ENCODE peak calls at places on chromosomes 11 and 22, in seven cellular contexts. M, S, C, U, F, N and W are unnamed samples.

GRCh38 chr11:20293992-20294391 is 69.5 kb upstream of the HTATIP2 start:
- DNase-seq in M (no peak), S (no peak), C (no peak), U (no peak), F (no peak), N (no peak), W (no peak)

GRCh38 chr11:128931661-128932060 is 11.0 kb downstream of the TP53AIP1 start:
- DNase-seq in M (no peak), S (no peak), C (no peak), U (no peak), F (no peak), N (no peak), W (no peak)

GRCh38 chr22:49488943-49489342 is 338.7 kb downstream of the BRD1 start:
- DNase-seq in M (no peak), S (no peak), C (no peak), U (no peak), F (no peak), N (no peak), W (no peak)

GRCh38 chr11:68980776-68981065 is at the start of gene MRGPRD:
- DNase-seq in M (no peak), S (no peak), C (no peak), U (no peak), F (no peak), N (no peak), W (no peak)

GRCh38 chr22:18121436-18122253 is 11.0 kb downstream of the TUBA8 start:
- DNase-seq in M (no peak), S (no peak), C (no peak), U (no peak), F (no peak), N (no peak), W (no peak)

GRCh38 chr11:104946907-104947306 is 21.5 kb downstream of the CASP4 start:
- DNase-seq in M (peak), S (no peak), C (no peak), U (peak), F (peak), N (no peak), W (peak)

GRCh38 chr11:134574425-134574824 is 162.4 kb upstream of the B3GAT1 start:
- DNase-seq in M (no peak), S (no peak), C (no peak), U (no peak), F (no peak), N (no peak), W (no peak)

GRCh38 chr11:1330473-1330872 is 21.0 kb upstream of the TOLLIP start:
- DNase-seq in M (no peak), S (no peak), C (no peak), U (no peak), F (no peak), N (no peak), W (no peak)

GRCh38 chr11:31050061-31050790 is 319.3 kb downstream of the DCDC1 start:
- DNase-seq in M (no peak), S (no peak), C (peak), U (no peak), F (no peak), N (no peak), W (no peak)

GRCh38 chr11:97989121-97989520 is 1031.6 kb upstream of the CNTN5 start:
- DNase-seq in M (no peak), S (no peak), C (no peak), U (no peak), F (no peak), N (no peak), W (no peak)

GRCh38 chr11:120869516-120870011 is 154.3 kb upstream of the TBCEL start:
- DNase-seq in M (no peak), S (no peak), C (no peak), U (no peak), F (no peak), N (no peak), W (no peak)

GRCh38 chr22:38704568-38705234 is 1.0 kb upstream of the GTPBP1 start:
- DNase-seq in M (peak), S (no peak), C (no peak), U (no peak), F (no peak), N (no peak), W (peak)

GRCh38 chr22:40714514-40714966 is 35.3 kb downstream of the MCHR1 start:
- DNase-seq in M (peak), S (no peak), C (no peak), U (no peak), F (peak), N (no peak), W (no peak)

GRCh38 chr11:118953265-118953664 is 2.8 kb upstream of the UPK2 start:
- DNase-seq in M (no peak), S (no peak), C (no peak), U (no peak), F (peak), N (no peak), W (no peak)

GRCh38 chr22:43158778-43159483 is 7.6 kb downstream of the TSPO start:
- DNase-seq in M (no peak), S (no peak), C (no peak), U (no peak), F (no peak), N (peak), W (no peak)

GRCh38 chr11:22938691-22939090 is 78.4 kb upstream of the CCDC179 start:
- DNase-seq in M (no peak), S (no peak), C (no peak), U (no peak), F (no peak), N (no peak), W (no peak)

GRCh38 chr22:30301995-30302809 is 12.9 kb upstream of the CASTOR1 start:
- DNase-seq in M (peak), S (no peak), C (no peak), U (no peak), F (peak), N (peak), W (peak)

DNA sequence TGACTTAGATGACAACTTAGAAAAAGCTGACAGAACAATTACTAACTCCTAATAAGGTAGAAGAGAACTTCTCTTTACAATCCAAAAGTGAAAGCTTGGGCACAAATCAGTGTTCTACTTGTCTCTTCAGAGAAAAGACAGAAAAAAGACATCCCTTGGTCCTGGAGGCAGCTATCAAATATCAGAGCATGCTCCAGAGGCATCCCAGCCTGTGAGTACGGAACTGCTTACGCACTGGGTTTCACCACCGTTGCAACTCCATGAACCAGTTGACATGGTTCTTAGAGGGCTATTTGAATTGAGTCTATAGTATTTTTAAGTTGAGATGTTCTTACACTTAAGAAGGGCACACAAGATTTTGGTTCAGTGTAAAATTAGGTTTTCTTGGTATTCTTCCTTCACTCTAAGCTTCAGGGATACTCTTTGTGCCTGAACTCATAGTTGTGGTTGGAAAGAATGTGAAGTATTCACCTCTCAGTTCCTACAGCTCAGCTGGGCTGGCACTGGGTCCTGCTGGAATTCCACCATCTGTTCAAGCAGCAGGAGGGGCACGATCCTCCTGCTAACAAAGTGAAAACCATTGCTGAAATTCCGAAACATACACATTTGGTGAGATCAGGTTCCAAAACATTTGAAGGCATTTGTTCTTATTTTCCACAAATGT is 6.3 kb downstream of the AKIP1 start:
- DNase-seq in M (peak), S (peak), C (no peak), U (no peak), F (peak), N (no peak), W (peak)
- H3K4me3 ChIP-seq in M (no peak), S (peak), C (no peak), U (no peak), F (no peak), N (no peak), W (peak)

GRCh38 chr11:35118906-35119305 is 20.1 kb upstream of the CD44 start:
- DNase-seq in M (no peak), S (no peak), C (no peak), U (no peak), F (no peak), N (peak), W (no peak)

GRCh38 chr11:35116245-35116644 is 22.7 kb upstream of the CD44 start:
- DNase-seq in M (peak), S (no peak), C (no peak), U (no peak), F (no peak), N (no peak), W (no peak)

GRCh38 chr11:35115688-35116030 is 23.3 kb upstream of the CD44 start:
- DNase-seq in M (no peak), S (no peak), C (no peak), U (no peak), F (no peak), N (no peak), W (peak)

GRCh38 chr11:35114901-35115687 is 23.9 kb upstream of the CD44 start:
- DNase-seq in M (no peak), S (no peak), C (no peak), U (no peak), F (no peak), N (no peak), W (no peak)

GRCh38 chr11:35116762-35117588 is 22.0 kb upstream of the CD44 start:
- DNase-seq in M (peak), S (no peak), C (no peak), U (no peak), F (peak), N (no peak), W (peak)
- H3K4me3 ChIP-seq in M (no peak), S (no peak), C (no peak), U (no peak), F (no peak), N (no peak), W (no peak)

GRCh38 chr11:84923489-84923888 is 703.7 kb downstream of the DLG2 start:
- DNase-seq in M (no peak), S (no peak), C (no peak), U (no peak), F (no peak), N (no peak), W (no peak)
- H3K4me3 ChIP-seq in M (no peak), S (no peak), C (no peak), U (no peak), F (no peak), N (no peak), W (no peak)

GRCh38 chr11:114088216-114088615 is 28.7 kb downstream of the ZBTB16 start:
- DNase-seq in M (no peak), S (no peak), C (no peak), U (no peak), F (no peak), N (no peak), W (no peak)
- H3K4me3 ChIP-seq in M (no peak), S (no peak), C (no peak), U (no peak), F (no peak), N (no peak), W (no peak)

GRCh38 chr22:46366327-46366731 is 30.8 kb downstream of the TRMU start:
- DNase-seq in M (no peak), S (no peak), C (peak), U (no peak), F (no peak), N (no peak), W (no peak)

GRCh38 chr22:46365166-46365624 is 29.7 kb downstream of the TRMU start:
- DNase-seq in M (no peak), S (no peak), C (no peak), U (no peak), F (no peak), N (no peak), W (no peak)

GRCh38 chr22:46368422-46368821 is 32.9 kb downstream of the TRMU start:
- DNase-seq in M (no peak), S (no peak), C (no peak), U (no peak), F (no peak), N (peak), W (no peak)

GRCh38 chr22:46367707-46368191 is 32.2 kb downstream of the TRMU start:
- DNase-seq in M (peak), S (no peak), C (peak), U (peak), F (peak), N (peak), W (peak)

GRCh38 chr22:46366801-46367706 is 31.5 kb downstream of the TRMU start:
- DNase-seq in M (no peak), S (no peak), C (peak), U (no peak), F (no peak), N (peak), W (no peak)
- H3K4me3 ChIP-seq in M (no peak), S (no peak), C (no peak), U (no peak), F (no peak), N (no peak), W (no peak)

DNA sequence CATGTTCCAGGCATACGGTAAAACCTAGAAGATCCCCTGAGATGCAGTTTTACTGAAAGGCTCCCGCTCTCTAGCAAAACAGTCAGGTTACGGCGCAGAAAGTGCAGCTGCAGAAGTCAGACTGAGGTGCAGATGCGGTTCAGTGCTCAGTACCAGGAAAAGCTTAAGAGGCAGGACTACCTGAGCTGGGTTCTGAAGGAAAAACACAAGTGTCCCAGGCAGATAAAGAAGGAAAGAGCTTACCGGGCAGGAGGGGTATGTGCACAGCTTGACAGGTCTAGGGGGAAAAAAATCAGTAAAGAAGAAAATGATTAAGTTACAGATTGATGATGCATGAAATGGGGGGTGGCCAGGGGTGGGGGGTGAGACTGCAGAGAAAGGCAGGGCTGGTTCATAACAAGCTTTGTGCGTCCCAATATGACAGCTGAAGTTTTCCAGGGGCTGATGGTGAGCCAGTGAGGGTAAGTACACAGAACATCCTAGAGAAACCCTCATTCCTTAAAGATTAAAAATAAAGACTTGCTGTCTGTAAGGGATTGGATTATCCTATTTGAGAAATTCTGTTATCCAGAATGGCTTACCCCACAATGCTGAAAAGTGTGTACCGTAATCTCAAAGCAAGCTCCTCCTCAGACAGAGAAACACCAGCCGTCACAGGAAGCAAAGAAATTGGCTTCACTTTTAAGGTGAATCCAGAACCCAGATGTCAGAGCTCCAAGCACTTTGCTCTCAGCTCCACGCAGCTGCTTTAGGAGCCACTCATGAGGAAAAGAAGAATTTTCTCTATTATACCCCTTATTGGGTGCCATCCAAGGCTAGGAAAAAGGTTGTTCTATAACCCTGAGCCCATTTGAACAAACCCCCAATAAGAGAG is 11.8 kb downstream of the LARGE1 start:
- DNase-seq in M (no peak), S (no peak), C (no peak), U (no peak), F (no peak), N (no peak), W (no peak)
- H3K4me3 ChIP-seq in M (no peak), S (no peak), C (no peak), U (no peak), F (no peak), N (no peak), W (no peak)

DNA sequence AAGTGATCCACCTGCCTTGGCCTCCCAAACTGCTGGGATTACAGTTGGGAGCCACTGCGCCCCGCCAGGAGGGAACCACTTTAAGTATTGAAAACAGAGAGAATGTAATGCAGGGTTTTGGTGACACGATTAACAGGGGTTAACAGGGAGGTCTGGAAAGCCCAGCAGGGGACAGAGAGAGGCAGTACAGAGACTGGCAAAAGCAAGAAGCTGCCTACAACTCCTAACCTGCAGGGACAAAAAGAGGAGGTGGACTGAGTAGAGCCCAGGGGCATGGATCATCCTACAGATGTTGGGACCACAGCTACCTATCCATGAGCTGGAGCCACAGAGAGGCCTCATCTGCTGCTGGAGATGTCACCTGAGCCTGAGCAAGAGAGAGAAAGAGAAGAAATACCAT is 1.7 kb upstream of the SPINDOC start:
- DNase-seq in M (no peak), S (no peak), C (no peak), U (no peak), F (no peak), N (no peak), W (no peak)
- H3K4me3 ChIP-seq in M (no peak), S (no peak), C (no peak), U (no peak), F (no peak), N (no peak), W (no peak)